ENCODE peak calls at places on chromosomes 13 and 19, in nine cellular contexts. O, V, B, Q, K, S, F, Y and I are unnamed samples.

GRCh38 chr13:110944968-110945952 is 30.4 kb upstream of the ANKRD10 start:
- DNase-seq in O (no peak), V (no peak), B (no peak), Q (no peak), K (no peak), S (peak; percentile 60), F (no peak), Y (no peak), I (no peak)

GRCh38 chr13:59750860-59751259 is 412.9 kb downstream of the DIAPH3 start:
- DNase-seq in O (no peak), V (no peak), B (no peak), Q (no peak), K (no peak), S (no peak), F (no peak), Y (peak; percentile 60), I (no peak)

GRCh38 chr13:36975172-36975571 is 24.0 kb downstream of the ALG5 start:
- DNase-seq in O (no peak), V (no peak), B (no peak), Q (no peak), K (no peak), S (no peak), F (no peak), Y (no peak), I (no peak)

GRCh38 chr19:1247747-1248453 is 483 bp upstream of the MIDN start:
- DNase-seq in O (no peak), V (peak; percentile 82), B (peak; percentile 91), Q (peak; percentile 84), K (peak; percentile 76), S (peak; percentile 94), F (no peak), Y (peak; percentile 60), I (peak; percentile 73)

GRCh38 chr19:4814625-4815425 is 16.7 kb downstream of the TICAM1 start:
- DNase-seq in O (no peak), V (no peak), B (no peak), Q (no peak), K (peak; percentile 51), S (no peak), F (no peak), Y (no peak), I (no peak)

GRCh38 chr19:43784981-43785808 is 4.4 kb upstream of the KCNN4 start:
- DNase-seq in O (peak; percentile 65), V (peak; percentile 70), B (no peak), Q (peak; percentile 38), K (peak; percentile 90), S (no peak), F (no peak), Y (peak; percentile 84), I (peak; percentile 58)

GRCh38 chr19:2680808-2681207 is 21.7 kb downstream of the GNG7 start:
- DNase-seq in O (no peak), V (no peak), B (no peak), Q (no peak), K (no peak), S (no peak), F (no peak), Y (no peak), I (no peak)

GRCh38 chr13:80979035-80979641 is 638.2 kb upstream of the SPRY2 start:
- DNase-seq in O (peak; percentile 18), V (peak; percentile 26), B (no peak), Q (no peak), K (peak; percentile 70), S (no peak), F (no peak), Y (peak; percentile 59), I (peak; percentile 28)

GRCh38 chr13:53946500-53946899 is 917.9 kb downstream of the OLFM4 start:
- DNase-seq in O (no peak), V (no peak), B (no peak), Q (no peak), K (no peak), S (no peak), F (no peak), Y (no peak), I (no peak)

GRCh38 chr13:50441141-50441540 is 402.4 kb downstream of the DLEU7 start:
- DNase-seq in O (no peak), V (no peak), B (no peak), Q (no peak), K (no peak), S (no peak), F (no peak), Y (no peak), I (no peak)

GRCh38 chr13:106594986-106595385 is 27.0 kb upstream of the ARGLU1 start:
- DNase-seq in O (no peak), V (no peak), B (no peak), Q (no peak), K (no peak), S (no peak), F (no peak), Y (no peak), I (no peak)

GRCh38 chr19:2084993-2085720 is 11.0 kb downstream of the MOB3A start:
- DNase-seq in O (peak; percentile 60), V (peak; percentile 88), B (peak; percentile 81), Q (no peak), K (no peak), S (peak; percentile 85), F (peak; percentile 86), Y (peak; percentile 20), I (peak; percentile 76)

GRCh38 chr13:75752848-75753247 is 116.7 kb downstream of the LMO7 start:
- DNase-seq in O (no peak), V (no peak), B (no peak), Q (no peak), K (no peak), S (no peak), F (no peak), Y (no peak), I (no peak)

GRCh38 chr19:51010066-51010795 is 8.8 kb upstream of the KLK8 start:
- DNase-seq in O (no peak), V (no peak), B (peak; percentile 20), Q (no peak), K (no peak), S (no peak), F (no peak), Y (no peak), I (no peak)

GRCh38 chr13:31092631-31093030 is 69.1 kb downstream of the HSPH1 start:
- DNase-seq in O (no peak), V (no peak), B (no peak), Q (no peak), K (no peak), S (no peak), F (peak; percentile 40), Y (no peak), I (no peak)

DNA sequence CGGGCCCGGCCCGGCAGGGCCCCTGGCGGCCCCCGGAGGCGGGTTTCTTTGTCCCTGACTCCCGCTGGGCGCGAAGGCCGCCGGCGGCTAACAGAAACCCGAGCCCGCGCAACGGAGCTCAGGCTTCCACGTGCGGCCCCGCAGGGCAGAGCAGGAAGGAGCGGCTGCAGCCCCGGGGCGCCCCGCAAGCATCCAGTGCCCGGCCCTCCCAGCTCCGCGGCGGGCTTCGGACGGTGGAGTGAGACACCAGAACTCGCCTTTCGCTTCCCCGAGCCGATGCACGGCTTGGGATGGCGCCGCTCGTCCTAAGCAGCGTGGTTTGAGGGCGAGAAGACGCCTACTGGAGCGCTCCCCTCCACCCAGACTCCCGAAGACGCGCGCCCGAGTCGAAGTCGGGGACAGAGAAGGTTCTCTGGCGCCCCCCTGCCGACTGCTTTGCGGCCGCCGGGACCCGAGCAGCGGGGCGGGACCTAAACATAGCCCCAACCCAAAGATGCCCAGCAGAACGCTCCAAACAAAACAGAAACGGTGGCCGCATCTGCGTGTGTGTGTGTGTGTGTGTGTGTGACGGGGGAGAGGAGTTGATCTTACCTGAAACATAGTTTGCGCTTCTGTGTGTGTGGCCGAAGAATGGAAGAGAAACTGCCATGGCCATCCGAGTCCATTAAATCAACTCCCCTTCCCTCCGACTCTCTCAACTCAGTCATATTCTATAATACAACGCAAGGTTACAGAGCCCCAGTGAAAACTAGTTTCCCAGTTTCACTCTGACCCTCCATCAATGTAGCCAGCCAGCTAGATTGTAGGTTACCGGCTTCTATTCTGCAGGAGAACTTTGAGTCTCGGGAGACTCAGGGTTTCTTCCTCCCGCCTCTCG is 629 bp upstream of the FGF9 start:
- DNase-seq in O (peak; percentile 49), V (peak; percentile 66), B (peak; percentile 74), Q (peak; percentile 57), K (peak; percentile 48), S (peak; percentile 90), F (no peak), Y (peak; percentile 62), I (peak; percentile 48)
- TF ChIP-seq EP300 in O (no peak), V (no peak), B (no peak), Q (no peak), K (no peak), S (no peak), F (no peak), Y (no peak), I (no peak)

DNA sequence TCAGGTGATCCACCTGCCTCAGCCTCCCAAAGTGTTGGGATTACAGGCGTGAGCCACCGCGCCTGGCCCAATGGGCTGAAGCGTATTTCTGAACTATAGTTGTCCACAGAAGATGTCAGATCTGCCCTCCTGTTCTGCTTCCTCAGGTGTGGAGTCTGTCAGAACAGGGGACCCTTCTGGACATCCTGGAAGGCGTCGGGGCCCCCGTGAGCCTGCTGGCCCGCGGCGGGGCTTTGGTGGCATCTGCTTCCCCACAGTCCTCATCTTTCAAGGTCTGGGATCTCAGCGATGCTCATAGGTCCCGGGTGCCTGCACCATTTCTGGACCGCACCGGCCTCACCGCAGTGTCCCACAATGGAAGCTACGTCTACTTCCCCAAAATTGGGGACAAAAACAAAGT is 29.5 kb upstream of the SIN3B start:
- DNase-seq in O (no peak), V (no peak), B (no peak), Q (no peak), K (no peak), S (peak; percentile 62), F (no peak), Y (no peak), I (no peak)
- H3K27ac ChIP-seq in O (no peak overlapping the region), V (no peak overlapping the region), B (no peak overlapping the region), Q (no peak overlapping the region), K (no peak overlapping the region), S (no peak overlapping the region), F (no peak overlapping the region), Y (no peak overlapping the region), I (no peak overlapping the region)

DNA sequence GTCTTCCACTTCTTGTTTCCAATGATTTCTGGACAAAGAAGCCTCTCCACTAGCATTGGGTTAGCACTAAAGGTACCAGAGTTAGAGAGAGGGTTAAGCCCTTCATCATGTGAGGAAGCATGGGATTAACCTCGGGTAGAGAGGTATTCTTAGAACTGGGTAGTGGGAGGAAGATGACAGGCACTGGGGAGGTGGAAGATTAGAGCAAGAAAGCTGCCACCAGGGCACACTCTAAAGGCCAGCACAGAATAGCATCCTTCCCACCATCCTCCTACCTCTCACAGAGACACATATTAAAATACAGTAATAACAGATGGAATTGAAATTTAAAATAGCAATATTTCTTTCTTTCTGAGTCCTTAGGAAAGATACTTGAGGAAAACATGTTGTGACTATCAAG is 84.5 kb upstream of the PCDH20 start:
- DNase-seq in O (no peak), V (no peak), B (no peak), Q (no peak), K (no peak), S (no peak), F (no peak), Y (no peak), I (no peak)
- H3K4me3 ChIP-seq in O (no peak overlapping the region), V (no peak overlapping the region), B (no peak overlapping the region), Q (no peak overlapping the region), K (no peak overlapping the region), S (no peak overlapping the region), F (no peak overlapping the region), Y (no peak overlapping the region), I (no peak overlapping the region)

DNA sequence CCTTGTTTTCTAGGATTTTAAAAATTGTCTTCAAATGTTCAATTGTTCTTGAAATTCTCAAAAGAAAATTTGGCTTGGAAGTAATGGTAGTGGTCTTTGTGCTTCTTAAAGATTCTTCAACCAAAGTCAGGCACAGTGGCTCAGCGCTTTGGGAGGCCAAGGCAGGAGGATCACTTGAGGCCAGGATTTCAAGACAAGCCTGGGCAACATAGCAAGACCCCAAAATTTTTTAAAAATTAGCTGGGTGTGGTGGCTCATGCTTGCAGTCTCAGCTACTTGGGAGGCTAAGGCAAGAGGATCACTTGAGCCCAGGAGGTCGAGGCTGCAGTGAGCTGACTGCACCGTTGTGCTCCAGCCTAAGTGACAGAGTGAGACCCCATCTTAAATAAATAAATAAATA is 153.5 kb upstream of the ZNF507 start:
- DNase-seq in O (no peak), V (no peak), B (no peak), Q (no peak), K (no peak), S (no peak), F (no peak), Y (no peak), I (no peak)
- TF ChIP-seq EP300 in O (no peak), V (no peak), B (no peak), Q (no peak), K (no peak), S (no peak), F (no peak), Y (no peak), I (no peak)